ENCODE peak calls at places on chromosomes 12 and 14, in four cellular contexts. One of them, this sample, is unnamed.

GRCh38 chr12:10717410-10717809 is 5.7 kb downstream of the YBX3 start:
- DNase-seq in ACHN: peak
- DNase-seq in fibroblast of lung: peak
- DNase-seq in renal cortical epithelial cell: peak
- DNase-seq in this sample: no peak

GRCh38 chr14:65281991-65282908 is 130.3 kb upstream of the FUT8 start:
- DNase-seq in fibroblast of lung: peak
- DNase-seq in renal cortical epithelial cell: peak
- DNase-seq in ACHN: peak
- DNase-seq in this sample: no peak

GRCh38 chr12:106304797-106305196 is 2.3 kb downstream of the TCP11L2 start:
- DNase-seq in renal cortical epithelial cell: no peak
- DNase-seq in ACHN: no peak
- DNase-seq in fibroblast of lung: no peak
- DNase-seq in this sample: no peak

GRCh38 chr12:120909633-120910318 is 5.6 kb upstream of the SPPL3 start:
- DNase-seq in fibroblast of lung: no peak
- DNase-seq in renal cortical epithelial cell: no peak
- DNase-seq in ACHN: no peak
- DNase-seq in this sample: no peak

GRCh38 chr12:117124421-117125274 is 25.4 kb upstream of the TESC start:
- DNase-seq in ACHN: no peak
- DNase-seq in renal cortical epithelial cell: peak
- DNase-seq in fibroblast of lung: no peak
- DNase-seq in this sample: no peak

GRCh38 chr14:30559638-30560071 is 697 bp downstream of the G2E3 start:
- DNase-seq in renal cortical epithelial cell: peak
- DNase-seq in ACHN: peak
- DNase-seq in fibroblast of lung: peak
- DNase-seq in this sample: no peak

GRCh38 chr14:93921001-93921797 is 5.9 kb upstream of the FAM181A start:
- DNase-seq in renal cortical epithelial cell: no peak
- DNase-seq in ACHN: no peak
- DNase-seq in fibroblast of lung: no peak
- DNase-seq in this sample: no peak

GRCh38 chr14:51750542-51750941 is 98.8 kb downstream of the FRMD6 start:
- DNase-seq in ACHN: no peak
- DNase-seq in renal cortical epithelial cell: peak
- DNase-seq in fibroblast of lung: no peak
- DNase-seq in this sample: no peak

GRCh38 chr14:99628832-99629618 is 15.9 kb upstream of the HHIPL1 start:
- DNase-seq in ACHN: peak
- DNase-seq in renal cortical epithelial cell: peak
- DNase-seq in fibroblast of lung: peak
- DNase-seq in this sample: no peak

GRCh38 chr12:4908694-4909396 is 860 bp upstream of the KCNA1 start:
- DNase-seq in renal cortical epithelial cell: no peak
- DNase-seq in ACHN: no peak
- DNase-seq in fibroblast of lung: peak
- DNase-seq in this sample: no peak

GRCh38 chr12:123094349-123095073 is 56.4 kb downstream of the PITPNM2 start:
- DNase-seq in renal cortical epithelial cell: peak
- DNase-seq in ACHN: no peak
- DNase-seq in fibroblast of lung: peak
- DNase-seq in this sample: no peak

GRCh38 chr12:11106288-11106687 is 14.2 kb upstream of the TAS2R43 start:
- DNase-seq in fibroblast of lung: no peak
- DNase-seq in ACHN: no peak
- DNase-seq in renal cortical epithelial cell: no peak
- DNase-seq in this sample: no peak

GRCh38 chr14:94113490-94113889 is 3.0 kb downstream of the IFI27 start:
- DNase-seq in fibroblast of lung: peak
- DNase-seq in renal cortical epithelial cell: peak
- DNase-seq in ACHN: no peak
- DNase-seq in this sample: no peak

GRCh38 chr14:94517641-94518257 is 8.5 kb upstream of the SERPINA12 start:
- DNase-seq in renal cortical epithelial cell: no peak
- DNase-seq in ACHN: no peak
- DNase-seq in fibroblast of lung: no peak
- DNase-seq in this sample: no peak

GRCh38 chr12:49698619-49699545 is 8.3 kb downstream of the FMNL3 start:
- DNase-seq in fibroblast of lung: peak
- DNase-seq in renal cortical epithelial cell: peak
- DNase-seq in ACHN: peak
- DNase-seq in this sample: peak

GRCh38 chr14:75295061-75295461 is 16.4 kb downstream of the FOS start:
- DNase-seq in ACHN: peak
- DNase-seq in fibroblast of lung: peak
- DNase-seq in renal cortical epithelial cell: peak
- DNase-seq in this sample: no peak

GRCh38 chr14:100487304-100487703 is 99.9 kb downstream of the BEGAIN start:
- DNase-seq in renal cortical epithelial cell: no peak
- DNase-seq in fibroblast of lung: no peak
- DNase-seq in ACHN: no peak
- DNase-seq in this sample: no peak

GRCh38 chr14:96816281-96816680 is 19.1 kb downstream of the VRK1 start:
- DNase-seq in ACHN: no peak
- DNase-seq in renal cortical epithelial cell: no peak
- DNase-seq in fibroblast of lung: no peak
- DNase-seq in this sample: no peak

GRCh38 chr14:64963611-64964010 is 8.5 kb downstream of the RAB15 start:
- DNase-seq in ACHN: no peak
- DNase-seq in fibroblast of lung: no peak
- DNase-seq in renal cortical epithelial cell: no peak
- DNase-seq in this sample: no peak

GRCh38 chr12:116332705-116333380 is 55.4 kb upstream of the MED13L start:
- DNase-seq in ACHN: no peak
- DNase-seq in renal cortical epithelial cell: no peak
- DNase-seq in fibroblast of lung: no peak
- DNase-seq in this sample: no peak

GRCh38 chr12:83346333-83346732 is 659.6 kb downstream of the TMTC2 start:
- DNase-seq in ACHN: no peak
- DNase-seq in renal cortical epithelial cell: no peak
- DNase-seq in fibroblast of lung: no peak
- DNase-seq in this sample: no peak

GRCh38 chr12:66405395-66405794 is 103.1 kb downstream of the HELB start:
- DNase-seq in ACHN: no peak
- DNase-seq in renal cortical epithelial cell: no peak
- DNase-seq in fibroblast of lung: peak
- DNase-seq in this sample: no peak

GRCh38 chr12:62537544-62537943 is 70.9 kb downstream of the MON2 start:
- DNase-seq in fibroblast of lung: peak
- DNase-seq in renal cortical epithelial cell: peak
- DNase-seq in ACHN: peak
- DNase-seq in this sample: no peak

GRCh38 chr12:121175383-121176119 is 34.4 kb upstream of the P2RX4 start:
- DNase-seq in ACHN: no peak
- DNase-seq in fibroblast of lung: no peak
- DNase-seq in renal cortical epithelial cell: no peak
- DNase-seq in this sample: no peak

GRCh38 chr14:96060161-96060933 is 21.2 kb downstream of the C14orf132 start:
- DNase-seq in ACHN: no peak
- DNase-seq in fibroblast of lung: no peak
- DNase-seq in renal cortical epithelial cell: no peak
- DNase-seq in this sample: no peak